ENCODE peak calls at places on chromosomes 1 and 21, in nine cellular contexts. E is fibroblast of lung, S is mammary epithelial cell, V is neural progenitor cell, F is K562, Q is H1, X is HCT116, O is endothelial cell of umbilical vein, D is GM12878. C is an unnamed sample.

GRCh38 chr1:32195972-32196823 is 4.2 kb upstream of the CCDC28B start:
- DNase-seq in E (no peak), S (no peak), V (no peak), F (no peak), Q (no peak), X (no peak), O (peak; percentile 12), D (no peak), C (no peak)

GRCh38 chr1:1297802-1298424 is 9.8 kb downstream of the ACAP3 start:
- DNase-seq in E (no peak), S (no peak), V (no peak), F (no peak), Q (no peak), X (no peak), O (no peak), D (no peak), C (no peak)

GRCh38 chr1:229258031-229258850 is 12.7 kb upstream of the RAB4A start:
- DNase-seq in E (peak; percentile 42), S (no peak), V (peak; percentile 86), F (peak; percentile 73), Q (no peak), X (peak; percentile 60), O (peak; percentile 71), D (no peak), C (peak; percentile 80)

GRCh38 chr1:183073320-183073719 is 50.1 kb downstream of the LAMC1 start:
- DNase-seq in E (no peak), S (no peak), V (no peak), F (no peak), Q (no peak), X (no peak), O (no peak), D (no peak), C (no peak)

GRCh38 chr1:73903092-73903491 is 294.9 kb downstream of the LRRIQ3 start:
- DNase-seq in E (no peak), S (no peak), V (no peak), F (no peak), Q (no peak), X (no peak), O (no peak), D (no peak), C (no peak)

GRCh38 chr1:82245345-82246014 is 444.7 kb downstream of the ADGRL2 start:
- DNase-seq in E (no peak), S (no peak), V (no peak), F (no peak), Q (no peak), X (no peak), O (no peak), D (no peak), C (no peak)

GRCh38 chr1:111720977-111721670 is 18.1 kb downstream of the INKA2 start:
- DNase-seq in E (no peak), S (peak; percentile 16), V (no peak), F (no peak), Q (no peak), X (no peak), O (no peak), D (no peak), C (no peak)

GRCh38 chr1:202742496-202742895 is 32.2 kb upstream of the SYT2 start:
- DNase-seq in E (no peak), S (no peak), V (no peak), F (no peak), Q (no peak), X (no peak), O (no peak), D (no peak), C (no peak)

GRCh38 chr1:80202118-80202517 is 1195.6 kb upstream of the ADGRL4 start:
- DNase-seq in E (peak; percentile 3), S (no peak), V (no peak), F (no peak), Q (no peak), X (no peak), O (no peak), D (no peak), C (no peak)

GRCh38 chr1:109341944-109342925 is 35.4 kb upstream of the MYBPHL start:
- DNase-seq in E (no peak), S (peak; percentile 19), V (no peak), F (no peak), Q (no peak), X (no peak), O (peak; percentile 69), D (no peak), C (no peak)

GRCh38 chr1:25760122-25760719 is 39.8 kb upstream of the SELENON start:
- DNase-seq in E (no peak), S (no peak), V (no peak), F (no peak), Q (no peak), X (no peak), O (no peak), D (no peak), C (no peak)

GRCh38 chr1:200033511-200034261 is 6.2 kb downstream of the NR5A2 start:
- DNase-seq in E (no peak), S (no peak), V (peak; percentile 62), F (no peak), Q (no peak), X (no peak), O (no peak), D (no peak), C (no peak)

GRCh38 chr1:227947678-227948492 is at the start of gene WNT9A:
- DNase-seq in E (peak; percentile 62), S (peak; percentile 48), V (peak; percentile 94), F (peak; percentile 99), Q (no peak), X (no peak), O (peak; percentile 42), D (no peak), C (peak; percentile 67)

GRCh38 chr1:207698822-207699483 is 52.9 kb upstream of the CD46 start:
- DNase-seq in E (peak; percentile 41), S (peak; percentile 55), V (peak; percentile 69), F (peak; percentile 31), Q (peak; percentile 25), X (peak; percentile 70), O (peak; percentile 68), D (no peak), C (peak; percentile 74)

GRCh38 chr1:60620107-60620506 is 462.3 kb upstream of the NFIA start:
- DNase-seq in E (no peak), S (no peak), V (no peak), F (no peak), Q (no peak), X (no peak), O (peak; percentile 71), D (no peak), C (peak; percentile 71)

GRCh38 chr1:119007672-119008482 is 19.7 kb upstream of the TBX15 start:
- DNase-seq in E (no peak), S (no peak), V (peak; percentile 42), F (no peak), Q (no peak), X (no peak), O (no peak), D (no peak), C (no peak)
- TF ChIP-seq EZH2 in E (peak; percentile 59), S (no peak), V (peak; percentile 94), F (no peak), Q (peak; percentile 96), X (no peak), O (peak; percentile 93), D (no peak), C (no peak)

DNA sequence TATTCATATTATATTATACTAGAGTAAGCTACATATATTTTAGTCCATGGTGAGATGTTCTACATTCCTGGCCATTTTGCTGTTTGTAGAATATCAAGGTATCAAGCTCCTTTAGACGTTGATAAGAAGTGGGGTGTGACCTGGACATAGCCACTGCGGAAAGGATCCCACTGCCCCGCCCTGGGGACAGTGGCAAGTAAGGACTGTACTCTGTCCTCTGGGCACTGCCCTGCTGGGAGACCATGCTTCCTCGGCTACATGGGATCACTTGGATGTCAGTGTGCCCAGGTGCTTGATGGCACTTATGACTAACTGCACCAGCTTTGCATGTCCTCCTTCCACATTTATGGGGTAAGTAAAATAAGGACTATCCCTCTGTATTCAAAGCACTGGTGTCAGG is 46.3 kb upstream of the NTPCR start:
- DNase-seq in E (no peak), S (no peak), V (no peak), F (no peak), Q (no peak), X (no peak), O (no peak), D (no peak), C (no peak)
- H3K4me3 ChIP-seq in E (no peak overlapping the region), S (no peak overlapping the region), V (no peak overlapping the region), F (no peak overlapping the region), Q (no peak overlapping the region), X (no peak overlapping the region), O (no peak overlapping the region), D (no peak overlapping the region), C (no peak overlapping the region)

DNA sequence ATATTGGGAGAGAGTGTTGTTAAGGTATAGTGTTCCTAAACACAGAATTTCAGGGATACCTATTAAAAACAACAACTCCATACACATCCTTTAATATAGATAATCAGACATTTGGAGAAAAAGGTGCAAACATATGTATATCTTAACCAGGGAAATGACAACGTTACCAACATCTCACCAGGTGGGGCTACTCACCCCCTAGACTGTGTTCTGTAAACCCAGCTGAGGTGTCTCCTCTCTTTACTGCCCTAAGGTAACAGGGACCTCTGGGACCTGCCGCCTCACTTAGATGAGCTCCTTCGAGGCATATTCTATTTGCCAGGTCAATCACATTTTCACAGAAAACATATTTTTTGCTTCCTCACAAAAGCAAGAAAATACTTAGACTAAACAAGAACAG is 13.4 kb downstream of the RRAGC start:
- DNase-seq in E (no peak), S (no peak), V (no peak), F (no peak), Q (no peak), X (no peak), O (no peak), D (no peak), C (no peak)
- H3K36me3 ChIP-seq in E (peaks cover 4% of the 10 kb centered on the region), S (peaks cover 20% of the 10 kb centered on the region), V (peaks cover 11% of the 10 kb centered on the region), F (peaks cover 53% of the 10 kb centered on the region), Q (peaks cover 35% of the 10 kb centered on the region), X (peaks cover 2% of the 10 kb centered on the region), O (peaks cover 14% of the 10 kb centered on the region), D (peaks cover 8% of the 10 kb centered on the region), C (peaks cover 6% of the 10 kb centered on the region)

GRCh38 chr21:33109574-33110339 is 39.8 kb downstream of the OLIG1 start:
- DNase-seq in E (no peak), S (peak; percentile 19), V (peak; percentile 70), F (no peak), Q (no peak), X (no peak), O (no peak), D (no peak), C (no peak)

GRCh38 chr21:33112670-33113596 is 43.0 kb downstream of the OLIG1 start:
- DNase-seq in E (no peak), S (no peak), V (peak; percentile 87), F (no peak), Q (no peak), X (no peak), O (no peak), D (no peak), C (no peak)

GRCh38 chr21:33110340-33110715 is 40.4 kb downstream of the OLIG1 start:
- DNase-seq in E (no peak), S (no peak), V (no peak), F (no peak), Q (no peak), X (no peak), O (no peak), D (no peak), C (no peak)

GRCh38 chr21:33112151-33112550 is 42.2 kb downstream of the OLIG1 start:
- DNase-seq in E (no peak), S (no peak), V (no peak), F (no peak), Q (no peak), X (no peak), O (no peak), D (no peak), C (no peak)

DNA sequence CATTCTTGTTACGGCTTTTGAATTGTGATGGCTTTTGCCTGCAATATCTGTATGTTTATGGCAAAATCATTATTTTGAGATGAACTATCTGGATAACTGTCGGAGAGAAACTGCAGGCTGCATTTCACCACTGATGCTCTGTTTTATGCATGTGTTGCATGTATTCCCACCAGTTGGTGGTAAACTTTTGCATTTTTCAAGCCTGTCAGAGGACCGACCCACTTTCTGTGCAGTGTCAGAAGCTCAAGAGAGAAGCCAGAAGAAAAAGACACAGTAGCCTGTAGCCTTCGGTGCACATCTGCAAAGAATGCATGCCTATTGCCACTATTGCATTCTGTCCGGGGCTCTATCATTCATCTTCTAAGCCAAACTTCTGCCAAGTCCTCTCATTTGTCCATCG is 41.6 kb downstream of the OLIG1 start:
- DNase-seq in E (no peak), S (no peak), V (no peak), F (no peak), Q (no peak), X (no peak), O (no peak), D (no peak), C (no peak)
- TF ChIP-seq EZH2 in E (peak; percentile 71), S (no peak), V (no peak), F (no peak), Q (no peak), X (no peak), O (no peak), D (no peak), C (no peak)

C was measured in A673.